ENCODE peak calls at places on chromosome 11, in five cellular contexts. Q is H9; R is Ammon's horn; D is stimulated activated CD8-positive, alpha-beta memory T cell treated with anti-CD3 and anti-CD28 coated beads, Interleukin-15, amount 100 ng/mL, for 4 hours; X is T-cell. F is an unnamed sample.

GRCh38 chr11:60918251-60918940 is 4.4 kb downstream of the TMEM109 start:
- DNase-seq in D (no peak), Q (no peak), X (no peak), R (no peak), F (no peak)

GRCh38 chr11:76524919-76525318 is 80.1 kb downstream of the EMSY start:
- DNase-seq in Q (no peak), R (no peak), D (no peak), X (no peak), F (no peak)

GRCh38 chr11:130806746-130807145 is 109.5 kb downstream of the SNX19 start:
- DNase-seq in Q (no peak), X (no peak), R (no peak), D (no peak), F (no peak)

GRCh38 chr11:62122076-62122475 is 1.7 kb upstream of the INCENP start:
- DNase-seq in R (no peak), Q (peak), D (no peak), X (no peak), F (no peak)

GRCh38 chr11:99234534-99234933 is 213.8 kb downstream of the CNTN5 start:
- DNase-seq in X (no peak), R (no peak), D (no peak), Q (no peak), F (no peak)

GRCh38 chr11:469684-470667 is 19.9 kb downstream of the PTDSS2 start:
- DNase-seq in R (peak), Q (no peak), X (no peak), D (no peak), F (peak)

GRCh38 chr11:113637636-113638035 is 68.5 kb downstream of the TMPRSS5 start:
- DNase-seq in D (no peak), R (no peak), X (no peak), Q (no peak), F (no peak)

GRCh38 chr11:73478737-73479347 is 102.6 kb downstream of the RELT start:
- DNase-seq in Q (peak), D (no peak), X (no peak), R (peak), F (no peak)

GRCh38 chr11:69205929-69206612 is 50.3 kb downstream of the SMIM38 start:
- DNase-seq in D (no peak), Q (no peak), X (no peak), R (no peak), F (no peak)

F was measured in amygdala.